ENCODE peak calls at places on chromosomes 11 and 22, in seven cellular contexts. One of them, this sample, is unnamed.

GRCh38 chr11:29328961-29329441 is 687.8 kb downstream of the KCNA4 start:
- DNase-seq in nephron progenitor cell: no peak
- DNase-seq in brain microvascular endothelial cell: peak; percentile 84
- DNase-seq in fibroblast of mammary gland: peak; percentile 61
- DNase-seq in astrocyte: peak; percentile 84
- DNase-seq in transverse colon: no peak
- DNase-seq in neural progenitor cell: peak; percentile 46
- DNase-seq in this sample: peak; percentile 88

GRCh38 chr11:85746640-85747039 is 60.6 kb upstream of the CCDC89 start:
- DNase-seq in nephron progenitor cell: no peak
- DNase-seq in brain microvascular endothelial cell: no peak
- DNase-seq in fibroblast of mammary gland: no peak
- DNase-seq in astrocyte: no peak
- DNase-seq in transverse colon: no peak
- DNase-seq in neural progenitor cell: no peak
- DNase-seq in this sample: no peak

GRCh38 chr11:380491-380890 is 11.2 kb downstream of the B4GALNT4 start:
- DNase-seq in nephron progenitor cell: no peak
- DNase-seq in brain microvascular endothelial cell: no peak
- DNase-seq in fibroblast of mammary gland: no peak
- DNase-seq in astrocyte: no peak
- DNase-seq in transverse colon: no peak
- DNase-seq in neural progenitor cell: no peak
- DNase-seq in this sample: no peak

GRCh38 chr11:2377511-2378443 is 667 bp downstream of the CD81 start:
- DNase-seq in nephron progenitor cell: peak; percentile 71
- DNase-seq in brain microvascular endothelial cell: no peak
- DNase-seq in fibroblast of mammary gland: peak; percentile 34
- DNase-seq in astrocyte: peak; percentile 20
- DNase-seq in transverse colon: peak; percentile 72
- DNase-seq in neural progenitor cell: peak; percentile 84
- DNase-seq in this sample: peak; percentile 54

GRCh38 chr22:37032535-37033460 is 13.3 kb downstream of the MPST start:
- DNase-seq in nephron progenitor cell: no peak
- DNase-seq in brain microvascular endothelial cell: no peak
- DNase-seq in fibroblast of mammary gland: peak; percentile 50
- DNase-seq in astrocyte: peak; percentile 27
- DNase-seq in transverse colon: peak; percentile 87
- DNase-seq in neural progenitor cell: no peak
- DNase-seq in this sample: peak; percentile 71

GRCh38 chr11:79419120-79419519 is 21.7 kb downstream of the TENM4 start:
- DNase-seq in nephron progenitor cell: no peak
- DNase-seq in brain microvascular endothelial cell: peak; percentile 56
- DNase-seq in fibroblast of mammary gland: peak; percentile 93
- DNase-seq in astrocyte: peak; percentile 84
- DNase-seq in transverse colon: peak; percentile 63
- DNase-seq in neural progenitor cell: no peak
- DNase-seq in this sample: no peak

GRCh38 chr11:20555783-20556182 is 43.6 kb upstream of the SLC6A5 start:
- DNase-seq in nephron progenitor cell: no peak
- DNase-seq in brain microvascular endothelial cell: no peak
- DNase-seq in fibroblast of mammary gland: no peak
- DNase-seq in astrocyte: no peak
- DNase-seq in transverse colon: no peak
- DNase-seq in neural progenitor cell: no peak
- DNase-seq in this sample: no peak

GRCh38 chr22:36467042-36467810 is 14.2 kb downstream of the TXN2 start:
- DNase-seq in nephron progenitor cell: no peak
- DNase-seq in brain microvascular endothelial cell: peak; percentile 78
- DNase-seq in fibroblast of mammary gland: peak; percentile 78
- DNase-seq in astrocyte: peak; percentile 91
- DNase-seq in transverse colon: no peak
- DNase-seq in neural progenitor cell: no peak
- DNase-seq in this sample: peak; percentile 88

GRCh38 chr11:28393348-28393747 is 285.2 kb downstream of the METTL15 start:
- DNase-seq in nephron progenitor cell: no peak
- DNase-seq in brain microvascular endothelial cell: no peak
- DNase-seq in fibroblast of mammary gland: no peak
- DNase-seq in astrocyte: no peak
- DNase-seq in transverse colon: no peak
- DNase-seq in neural progenitor cell: no peak
- DNase-seq in this sample: no peak

GRCh38 chr11:18618341-18619025 is 15.7 kb downstream of the SPTY2D1 start:
- DNase-seq in nephron progenitor cell: no peak
- DNase-seq in brain microvascular endothelial cell: peak; percentile 16
- DNase-seq in fibroblast of mammary gland: peak; percentile 46
- DNase-seq in astrocyte: peak; percentile 68
- DNase-seq in transverse colon: no peak
- DNase-seq in neural progenitor cell: no peak
- DNase-seq in this sample: peak; percentile 50

GRCh38 chr11:134987223-134987768 is 575.3 kb upstream of the B3GAT1 start:
- DNase-seq in nephron progenitor cell: no peak
- DNase-seq in brain microvascular endothelial cell: no peak
- DNase-seq in fibroblast of mammary gland: no peak
- DNase-seq in astrocyte: no peak
- DNase-seq in transverse colon: peak; percentile 41
- DNase-seq in neural progenitor cell: no peak
- DNase-seq in this sample: no peak

GRCh38 chr11:72951193-72951592 is 137.0 kb downstream of the ATG16L2 start:
- DNase-seq in nephron progenitor cell: no peak
- DNase-seq in brain microvascular endothelial cell: no peak
- DNase-seq in fibroblast of mammary gland: peak; percentile 64
- DNase-seq in astrocyte: no peak
- DNase-seq in transverse colon: no peak
- DNase-seq in neural progenitor cell: no peak
- DNase-seq in this sample: peak; percentile 70

GRCh38 chr11:125586618-125587017 is 6.0 kb upstream of the STT3A start:
- DNase-seq in nephron progenitor cell: no peak
- DNase-seq in brain microvascular endothelial cell: no peak
- DNase-seq in fibroblast of mammary gland: no peak
- DNase-seq in astrocyte: no peak
- DNase-seq in transverse colon: no peak
- DNase-seq in neural progenitor cell: no peak
- DNase-seq in this sample: no peak

GRCh38 chr22:37566903-37567798 is 6.9 kb downstream of the CDC42EP1 start:
- DNase-seq in nephron progenitor cell: peak; percentile 88
- DNase-seq in brain microvascular endothelial cell: no peak
- DNase-seq in fibroblast of mammary gland: peak; percentile 56
- DNase-seq in astrocyte: peak; percentile 48
- DNase-seq in transverse colon: peak; percentile 95
- DNase-seq in neural progenitor cell: peak; percentile 88
- DNase-seq in this sample: peak; percentile 67

GRCh38 chr11:82225930-82226329 is 507.7 kb downstream of the FAM181B start:
- DNase-seq in nephron progenitor cell: no peak
- DNase-seq in brain microvascular endothelial cell: no peak
- DNase-seq in fibroblast of mammary gland: no peak
- DNase-seq in astrocyte: no peak
- DNase-seq in transverse colon: no peak
- DNase-seq in neural progenitor cell: peak; percentile 10
- DNase-seq in this sample: no peak

GRCh38 chr11:8794677-8795103 is 112.1 kb downstream of the RPL27A start:
- DNase-seq in nephron progenitor cell: no peak
- DNase-seq in brain microvascular endothelial cell: no peak
- DNase-seq in fibroblast of mammary gland: no peak
- DNase-seq in astrocyte: no peak
- DNase-seq in transverse colon: peak; percentile 65
- DNase-seq in neural progenitor cell: no peak
- DNase-seq in this sample: no peak
- TF ChIP-seq CTCF in nephron progenitor cell: peak; percentile 24
- TF ChIP-seq CTCF in brain microvascular endothelial cell: peak; percentile 43
- TF ChIP-seq CTCF in fibroblast of mammary gland: peak; percentile 22
- TF ChIP-seq CTCF in astrocyte: no peak
- TF ChIP-seq CTCF in transverse colon: peak; percentile 74
- TF ChIP-seq CTCF in neural progenitor cell: peak; percentile 40
- TF ChIP-seq CTCF in this sample: peak; percentile 18

GRCh38 chr11:32331792-32332191 is 103.5 kb downstream of the WT1 start:
- DNase-seq in nephron progenitor cell: no peak
- DNase-seq in brain microvascular endothelial cell: no peak
- DNase-seq in fibroblast of mammary gland: no peak
- DNase-seq in astrocyte: no peak
- DNase-seq in transverse colon: no peak
- DNase-seq in neural progenitor cell: no peak
- DNase-seq in this sample: no peak

GRCh38 chr11:32332990-32333334 is 102.4 kb downstream of the WT1 start:
- DNase-seq in nephron progenitor cell: no peak
- DNase-seq in brain microvascular endothelial cell: no peak
- DNase-seq in fibroblast of mammary gland: no peak
- DNase-seq in astrocyte: no peak
- DNase-seq in transverse colon: no peak
- DNase-seq in neural progenitor cell: no peak
- DNase-seq in this sample: no peak

GRCh38 chr11:32333335-32333991 is 101.9 kb downstream of the WT1 start:
- DNase-seq in nephron progenitor cell: peak; percentile 75
- DNase-seq in brain microvascular endothelial cell: peak; percentile 44
- DNase-seq in fibroblast of mammary gland: peak; percentile 48
- DNase-seq in astrocyte: peak; percentile 48
- DNase-seq in transverse colon: peak; percentile 55
- DNase-seq in neural progenitor cell: peak; percentile 72
- DNase-seq in this sample: peak; percentile 61

GRCh38 chr11:32331098-32331497 is 104.2 kb downstream of the WT1 start:
- DNase-seq in nephron progenitor cell: no peak
- DNase-seq in brain microvascular endothelial cell: no peak
- DNase-seq in fibroblast of mammary gland: no peak
- DNase-seq in astrocyte: peak; percentile 45
- DNase-seq in transverse colon: no peak
- DNase-seq in neural progenitor cell: no peak
- DNase-seq in this sample: no peak

GRCh38 chr11:32334822-32335221 is 100.5 kb downstream of the WT1 start:
- DNase-seq in nephron progenitor cell: no peak
- DNase-seq in brain microvascular endothelial cell: no peak
- DNase-seq in fibroblast of mammary gland: peak; percentile 9
- DNase-seq in astrocyte: no peak
- DNase-seq in transverse colon: peak; percentile 23
- DNase-seq in neural progenitor cell: peak; percentile 67
- DNase-seq in this sample: peak; percentile 21
- TF ChIP-seq CTCF in nephron progenitor cell: peak; percentile 34
- TF ChIP-seq CTCF in brain microvascular endothelial cell: peak; percentile 42
- TF ChIP-seq CTCF in fibroblast of mammary gland: peak; percentile 27
- TF ChIP-seq CTCF in astrocyte: no peak
- TF ChIP-seq CTCF in transverse colon: no peak
- TF ChIP-seq CTCF in neural progenitor cell: peak; percentile 64
- TF ChIP-seq CTCF in this sample: peak; percentile 31

DNA sequence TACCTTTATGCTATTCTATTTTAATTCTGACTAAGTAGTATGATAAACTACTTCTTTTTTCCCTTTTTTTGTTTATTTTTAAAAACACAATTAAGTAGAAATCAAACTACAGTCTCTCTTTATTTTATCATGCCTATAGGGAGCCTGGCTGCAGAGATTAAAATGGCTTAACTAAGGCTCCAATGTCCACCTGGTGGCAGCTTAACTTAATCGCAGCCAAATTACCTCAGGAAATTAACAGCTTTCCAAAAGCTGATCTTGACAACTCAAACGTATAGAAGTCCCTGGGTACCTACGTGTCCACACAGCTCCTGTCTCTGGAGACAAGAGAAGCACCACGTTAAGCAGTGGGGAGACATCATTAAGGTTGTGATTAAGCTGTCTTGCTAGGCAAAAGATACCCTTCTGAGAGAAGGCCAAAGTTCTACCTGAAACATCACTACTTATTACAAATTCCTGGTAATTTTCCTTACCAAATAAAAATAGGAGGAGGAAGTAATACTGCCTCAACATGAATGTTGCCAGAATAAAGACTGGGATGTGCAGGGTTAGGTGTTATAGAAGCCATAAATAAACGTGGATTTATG is 63.2 kb upstream of the SNX19 start:
- DNase-seq in nephron progenitor cell: no peak
- DNase-seq in brain microvascular endothelial cell: peak; percentile 18
- DNase-seq in fibroblast of mammary gland: peak; percentile 73
- DNase-seq in astrocyte: peak; percentile 13
- DNase-seq in transverse colon: no peak
- DNase-seq in neural progenitor cell: peak; percentile 69
- DNase-seq in this sample: peak; percentile 62
- TF ChIP-seq CTCF in nephron progenitor cell: peak; percentile 48
- TF ChIP-seq CTCF in brain microvascular endothelial cell: peak; percentile 76
- TF ChIP-seq CTCF in fibroblast of mammary gland: peak; percentile 73
- TF ChIP-seq CTCF in astrocyte: peak; percentile 66
- TF ChIP-seq CTCF in transverse colon: no peak
- TF ChIP-seq CTCF in neural progenitor cell: peak; percentile 68
- TF ChIP-seq CTCF in this sample: peak; percentile 67

GRCh38 chr11:92314499-92314898 is 89.9 kb downstream of the FAT3 start:
- DNase-seq in nephron progenitor cell: no peak
- DNase-seq in brain microvascular endothelial cell: no peak
- DNase-seq in fibroblast of mammary gland: no peak
- DNase-seq in astrocyte: no peak
- DNase-seq in transverse colon: no peak
- DNase-seq in neural progenitor cell: no peak
- DNase-seq in this sample: peak; percentile 46

GRCh38 chr11:92306966-92307504 is 82.4 kb downstream of the FAT3 start:
- DNase-seq in nephron progenitor cell: no peak
- DNase-seq in brain microvascular endothelial cell: no peak
- DNase-seq in fibroblast of mammary gland: no peak
- DNase-seq in astrocyte: no peak
- DNase-seq in transverse colon: no peak
- DNase-seq in neural progenitor cell: no peak
- DNase-seq in this sample: peak; percentile 32

GRCh38 chr11:92316410-92316809 is 91.8 kb downstream of the FAT3 start:
- DNase-seq in nephron progenitor cell: no peak
- DNase-seq in brain microvascular endothelial cell: no peak
- DNase-seq in fibroblast of mammary gland: no peak
- DNase-seq in astrocyte: no peak
- DNase-seq in transverse colon: no peak
- DNase-seq in neural progenitor cell: no peak
- DNase-seq in this sample: no peak

GRCh38 chr11:92308366-92308765 is 83.7 kb downstream of the FAT3 start:
- DNase-seq in nephron progenitor cell: no peak
- DNase-seq in brain microvascular endothelial cell: no peak
- DNase-seq in fibroblast of mammary gland: no peak
- DNase-seq in astrocyte: no peak
- DNase-seq in transverse colon: no peak
- DNase-seq in neural progenitor cell: no peak
- DNase-seq in this sample: no peak

DNA sequence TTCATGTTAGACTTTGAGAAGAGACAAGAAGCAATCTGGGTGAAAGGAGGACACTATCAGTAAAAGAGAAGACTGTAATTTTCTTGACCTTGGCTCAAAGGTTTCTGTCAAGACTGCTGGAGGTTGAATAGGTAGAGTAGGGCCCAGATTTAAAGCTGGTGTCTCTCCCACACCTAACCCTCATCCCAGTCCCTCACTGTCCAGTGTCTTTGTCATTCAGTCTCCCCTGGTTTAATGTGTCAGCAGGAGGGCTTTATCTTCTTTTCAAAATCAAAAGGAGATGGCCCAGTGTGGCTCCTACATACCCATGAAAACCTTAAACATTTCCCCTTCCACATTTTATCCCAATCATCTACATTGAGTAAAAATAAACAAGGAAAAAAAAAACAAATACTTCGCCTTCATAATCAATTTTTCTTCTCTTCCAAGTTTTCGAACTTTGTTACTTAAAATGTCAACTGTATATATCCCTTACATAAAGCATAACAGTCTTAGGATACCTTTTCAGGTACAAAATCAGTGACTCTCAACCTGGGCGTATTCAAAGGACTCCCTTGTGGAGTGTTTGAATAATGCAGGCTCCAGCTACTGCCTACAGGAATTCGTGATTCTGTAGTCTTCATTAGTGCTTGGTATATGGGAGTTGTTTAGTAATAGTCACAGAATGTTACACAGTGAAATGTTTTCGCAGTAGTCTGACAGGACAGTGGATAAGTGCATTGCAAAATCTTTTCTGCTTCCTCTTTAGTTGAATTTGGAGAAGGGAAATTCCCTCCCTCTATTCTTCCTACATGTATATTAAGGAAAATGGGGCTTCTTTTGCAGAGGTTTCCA is 87.2 kb downstream of the FAT3 start:
- DNase-seq in nephron progenitor cell: no peak
- DNase-seq in brain microvascular endothelial cell: no peak
- DNase-seq in fibroblast of mammary gland: no peak
- DNase-seq in astrocyte: no peak
- DNase-seq in transverse colon: no peak
- DNase-seq in neural progenitor cell: peak; percentile 39
- DNase-seq in this sample: peak; percentile 42
- TF ChIP-seq CTCF in nephron progenitor cell: no peak
- TF ChIP-seq CTCF in brain microvascular endothelial cell: peak; percentile 47
- TF ChIP-seq CTCF in fibroblast of mammary gland: no peak
- TF ChIP-seq CTCF in astrocyte: no peak
- TF ChIP-seq CTCF in transverse colon: no peak
- TF ChIP-seq CTCF in neural progenitor cell: peak; percentile 42
- TF ChIP-seq CTCF in this sample: peak; percentile 29